ENCODE peak calls at places on chromosome 22, in seven cellular contexts. L is T follicular helper cell; T is LoVo; H is activated CD8-positive, alpha-beta memory T cell treated with anti-CD3 and anti-CD28 coated beads, Interleukin-2, amount 50 U/mL, for 48 hours; I is pulmonary artery endothelial cell; C is mucosa of gallbladder; V is iris pigment epithelial cell. B is an unnamed sample.

GRCh38 chr22:26612652-26613051 is 5.2 kb downstream of the CRYBB1 start:
- DNase-seq in L (no peak), T (no peak), H (no peak), I (no peak), C (no peak), V (no peak), B (no peak)

GRCh38 chr22:41650229-41650628 is 29.1 kb downstream of the XRCC6 start:
- DNase-seq in L (no peak), T (no peak), H (no peak), I (no peak), C (no peak), V (no peak), B (no peak)

GRCh38 chr22:16968218-16968595 is 39.8 kb downstream of the GAB4 start:
- DNase-seq in L (no peak), T (no peak), H (no peak), I (no peak), C (no peak), V (no peak), B (no peak)

GRCh38 chr22:31836010-31836409 is 82.2 kb downstream of the DEPDC5 start:
- DNase-seq in L (no peak), T (no peak), H (no peak), I (no peak), C (no peak), V (no peak), B (no peak)

GRCh38 chr22:49207008-49207775 is 620.5 kb downstream of the BRD1 start:
- DNase-seq in L (no peak), T (no peak), H (peak), I (no peak), C (no peak), V (no peak), B (no peak)

GRCh38 chr22:50700387-50701075 is 27.9 kb downstream of the SHANK3 start:
- DNase-seq in L (no peak), T (no peak), H (no peak), I (no peak), C (no peak), V (no peak), B (no peak)

GRCh38 chr22:48580481-48580970 is 1247.1 kb downstream of the BRD1 start:
- DNase-seq in L (no peak), T (no peak), H (no peak), I (no peak), C (no peak), V (no peak), B (no peak)

GRCh38 chr22:48499456-48500425 is 1327.9 kb downstream of the BRD1 start:
- DNase-seq in L (no peak), T (no peak), H (no peak), I (no peak), C (no peak), V (no peak), B (no peak)

GRCh38 chr22:30183271-30183670 is 63.3 kb downstream of the LIF start:
- DNase-seq in L (no peak), T (no peak), H (no peak), I (no peak), C (no peak), V (no peak), B (no peak)

GRCh38 chr22:22687638-22688500 is 43.5 kb downstream of the GGTLC2 start:
- DNase-seq in L (no peak), T (peak), H (no peak), I (no peak), C (peak), V (peak), B (no peak)

GRCh38 chr22:19961201-19961580 is 19.6 kb upstream of the TXNRD2 start:
- DNase-seq in L (no peak), T (no peak), H (no peak), I (no peak), C (no peak), V (no peak), B (no peak)

GRCh38 chr22:46081831-46082210 is 68.5 kb upstream of the PPARA start:
- DNase-seq in L (no peak), T (no peak), H (no peak), I (no peak), C (no peak), V (no peak), B (no peak)

GRCh38 chr22:20312396-20313191 is 7.3 kb downstream of the DGCR6L start:
- DNase-seq in L (no peak), T (no peak), H (peak), I (no peak), C (peak), V (no peak), B (no peak)

GRCh38 chr22:19275919-19276600 is 15.5 kb downstream of the CLTCL1 start:
- DNase-seq in L (no peak), T (no peak), H (no peak), I (no peak), C (no peak), V (no peak), B (no peak)

GRCh38 chr22:20762233-20762796 is 11.6 kb upstream of the SERPIND1 start:
- DNase-seq in L (no peak), T (no peak), H (no peak), I (no peak), C (no peak), V (no peak), B (no peak)

GRCh38 chr22:28911777-28912669 is 28.7 kb downstream of the ZNRF3 start:
- DNase-seq in L (no peak), T (peak), H (no peak), I (no peak), C (peak), V (peak), B (no peak)

GRCh38 chr22:37084385-37084784 is 25.1 kb downstream of the TMPRSS6 start:
- DNase-seq in L (no peak), T (no peak), H (no peak), I (no peak), C (no peak), V (no peak), B (no peak)

GRCh38 chr22:35102663-35103062 is 36.7 kb downstream of the ISX start:
- DNase-seq in L (no peak), T (peak), H (no peak), I (no peak), C (no peak), V (peak), B (no peak)

GRCh38 chr22:50471962-50472361 is 2.9 kb downstream of the SBF1 start:
- DNase-seq in L (no peak), T (no peak), H (no peak), I (no peak), C (no peak), V (no peak), B (no peak)

GRCh38 chr22:33504941-33505647 is 415.2 kb downstream of the LARGE1 start:
- DNase-seq in L (no peak), T (no peak), H (no peak), I (no peak), C (no peak), V (no peak), B (no peak)

GRCh38 chr22:20010307-20011122 is 6.1 kb downstream of the ARVCF start:
- DNase-seq in L (no peak), T (no peak), H (no peak), I (no peak), C (no peak), V (no peak), B (no peak)

GRCh38 chr22:46606886-46607285 is 13.3 kb upstream of the GRAMD4 start:
- DNase-seq in L (no peak), T (no peak), H (no peak), I (no peak), C (no peak), V (no peak), B (no peak)

B was measured in HTR-8/SVneo.